ENCODE peak calls at places on chromosomes 13 and 19, in ten cellular contexts. K is NCI-H748 treated with DMSO at 0.1 percent for 48 hours; Y is HEK293T; C is Peyer's patch; A is fibroblast of the aortic adventitia; S is M059J; P is stimulated activated CD4-positive, alpha-beta T cell treated with anti-CD3 and anti-CD28 coated beads, Interleukin-15, amount 100 ng/mL, for 1 hour; I is Kasumi-1; T is GM06990; Z is HFF-Myc. D is an unnamed sample.

GRCh38 chr19:28516415-28516872 is 696.5 kb downstream of the UQCRFS1 start:
- DNase-seq in K (no peak), Y (no peak), C (no peak), A (no peak), S (no peak), P (no peak), I (no peak), T (no peak), Z (no peak), D (no peak)

GRCh38 chr13:100826441-100826840 is 151.8 kb upstream of the TMTC4 start:
- DNase-seq in K (no peak), Y (no peak), C (no peak), A (no peak), S (peak), P (no peak), I (no peak), T (no peak), Z (no peak), D (peak)

GRCh38 chr19:19348266-19348665 is 27.6 kb downstream of the MAU2 start:
- DNase-seq in K (no peak), Y (no peak), C (no peak), A (peak), S (no peak), P (no peak), I (no peak), T (no peak), Z (no peak), D (no peak)

GRCh38 chr19:33186835-33187540 is 7.1 kb upstream of the LRP3 start:
- DNase-seq in K (no peak), Y (no peak), C (no peak), A (no peak), S (no peak), P (no peak), I (peak), T (no peak), Z (no peak), D (no peak)

GRCh38 chr13:30880756-30881155 is 25.3 kb upstream of the MEDAG start:
- DNase-seq in K (no peak), Y (no peak), C (no peak), A (peak), S (peak), P (no peak), I (no peak), T (no peak), Z (peak), D (peak)

GRCh38 chr13:23979361-23980159 is 82.3 kb upstream of the C1QTNF9B start:
- DNase-seq in K (peak), Y (peak), C (peak), A (peak), S (peak), P (peak), I (peak), T (peak), Z (no peak), D (peak)

GRCh38 chr13:95858286-95859075 is 181.5 kb downstream of the DNAJC3 start:
- DNase-seq in K (no peak), Y (no peak), C (no peak), A (peak), S (peak), P (no peak), I (no peak), T (no peak), Z (no peak), D (peak)

GRCh38 chr19:906480-906879 is 6.5 kb downstream of the R3HDM4 start:
- DNase-seq in K (no peak), Y (no peak), C (no peak), A (no peak), S (no peak), P (no peak), I (no peak), T (peak), Z (no peak), D (no peak)

GRCh38 chr19:13574933-13575332 is 68.7 kb upstream of the CACNA1A start:
- DNase-seq in K (no peak), Y (peak), C (no peak), A (peak), S (peak), P (no peak), I (no peak), T (no peak), Z (no peak), D (no peak)

GRCh38 chr19:5961969-5962945 is 15.7 kb downstream of the RANBP3 start:
- DNase-seq in K (peak), Y (no peak), C (peak), A (no peak), S (no peak), P (no peak), I (peak), T (no peak), Z (no peak), D (peak)

GRCh38 chr13:27338816-27339215 is 68.2 kb downstream of the RASL11A start:
- DNase-seq in K (no peak), Y (peak), C (no peak), A (no peak), S (no peak), P (no peak), I (no peak), T (no peak), Z (no peak), D (peak)

GRCh38 chr19:2283835-2284507 is 2.0 kb upstream of the PEAK3 start:
- DNase-seq in K (no peak), Y (no peak), C (no peak), A (no peak), S (no peak), P (no peak), I (no peak), T (no peak), Z (no peak), D (no peak)

GRCh38 chr13:49124693-49125304 is 95.3 kb upstream of the MLNR start:
- DNase-seq in K (no peak), Y (peak), C (no peak), A (peak), S (no peak), P (no peak), I (no peak), T (no peak), Z (no peak), D (no peak)

GRCh38 chr19:38993271-38993670 is 17.7 kb upstream of the FBXO17 start:
- DNase-seq in K (no peak), Y (no peak), C (no peak), A (peak), S (peak), P (no peak), I (no peak), T (no peak), Z (no peak), D (peak)

D was measured in ELR.